ENCODE peak calls at places on chromosomes 11 and 22, in seven cellular contexts. Y is A549, Z is ovary, X is NB4, O is K562, P is right lobe of liver, V is stomach. I is an unnamed sample.

GRCh38 chr11:17036666-17037658 is 22.7 kb upstream of the PLEKHA7 start:
- DNase-seq in Y (peak), Z (no peak), X (peak), O (peak), P (no peak), V (peak), I (no peak)

GRCh38 chr11:62542750-62543567 is 3.6 kb downstream of the AHNAK start:
- DNase-seq in Y (peak), Z (peak), X (peak), O (peak), P (peak), V (peak), I (no peak)

GRCh38 chr22:27686534-27686933 is 115.0 kb downstream of the MN1 start:
- DNase-seq in Y (peak), Z (peak), X (no peak), O (peak), P (no peak), V (peak), I (no peak)

GRCh38 chr11:115656684-115657083 is 152.5 kb upstream of the CADM1 start:
- DNase-seq in Y (peak), Z (no peak), X (no peak), O (no peak), P (peak), V (no peak), I (no peak)

GRCh38 chr22:30423296-30423958 is 2.1 kb upstream of the MTFP1 start:
- DNase-seq in Y (peak), Z (no peak), X (peak), O (no peak), P (peak), V (no peak), I (no peak)

GRCh38 chr11:4086584-4087353 is 7.8 kb upstream of the RRM1 start:
- DNase-seq in Y (no peak), Z (no peak), X (no peak), O (no peak), P (no peak), V (no peak), I (no peak)

GRCh38 chr11:82315093-82315492 is 418.6 kb downstream of the FAM181B start:
- DNase-seq in Y (peak), Z (peak), X (peak), O (peak), P (no peak), V (no peak), I (no peak)

GRCh38 chr22:28034760-28035401 is 115.8 kb upstream of the PITPNB start:
- DNase-seq in Y (no peak), Z (peak), X (no peak), O (peak), P (no peak), V (peak), I (peak)

GRCh38 chr11:64339754-64340408 is at the start of gene CCDC88B:
- DNase-seq in Y (no peak), Z (no peak), X (peak), O (no peak), P (peak), V (peak), I (no peak)

GRCh38 chr22:27252282-27253049 is 549.1 kb downstream of the MN1 start:
- DNase-seq in Y (peak), Z (peak), X (peak), O (no peak), P (no peak), V (no peak), I (no peak)

GRCh38 chr11:64186205-64187165 is 514 bp downstream of the STIP1 start:
- DNase-seq in Y (no peak), Z (no peak), X (peak), O (peak), P (no peak), V (no peak), I (no peak)

GRCh38 chr11:93756748-93757147 is 15.3 kb downstream of the C11orf54 start:
- DNase-seq in Y (no peak), Z (no peak), X (no peak), O (no peak), P (no peak), V (no peak), I (no peak)

GRCh38 chr22:22820626-22821025 is 67.0 kb upstream of the IGLL5 start:
- DNase-seq in Y (no peak), Z (no peak), X (no peak), O (no peak), P (no peak), V (no peak), I (peak)

GRCh38 chr11:111366560-111367410 is 12.3 kb downstream of the POU2AF1 start:
- DNase-seq in Y (no peak), Z (no peak), X (no peak), O (no peak), P (no peak), V (no peak), I (peak)

GRCh38 chr11:107691003-107691402 is 20.9 kb downstream of the SLN start:
- DNase-seq in Y (no peak), Z (no peak), X (no peak), O (no peak), P (no peak), V (no peak), I (no peak)

GRCh38 chr22:48828688-48829087 is 999.0 kb downstream of the BRD1 start:
- DNase-seq in Y (no peak), Z (no peak), X (no peak), O (no peak), P (peak), V (no peak), I (no peak)

GRCh38 chr11:65781152-65781961 is 581 bp upstream of the AP5B1 start:
- DNase-seq in Y (no peak), Z (no peak), X (no peak), O (no peak), P (peak), V (no peak), I (no peak)

GRCh38 chr11:43579171-43579918 is 101.2 kb upstream of the HSD17B12 start:
- DNase-seq in Y (peak), Z (no peak), X (peak), O (peak), P (no peak), V (no peak), I (peak)

GRCh38 chr22:30116362-30117117 is 36.3 kb downstream of the HORMAD2 start:
- DNase-seq in Y (no peak), Z (no peak), X (peak), O (no peak), P (no peak), V (no peak), I (no peak)

GRCh38 chr11:44609028-44609782 is 43.7 kb downstream of the CD82 start:
- DNase-seq in Y (no peak), Z (no peak), X (peak), O (no peak), P (no peak), V (no peak), I (no peak)

GRCh38 chr11:115437902-115438575 is 66.2 kb downstream of the CADM1 start:
- DNase-seq in Y (no peak), Z (no peak), X (no peak), O (no peak), P (no peak), V (no peak), I (no peak)

GRCh38 chr11:36534276-36534675 is 24.2 kb upstream of the TRAF6 start:
- DNase-seq in Y (peak), Z (no peak), X (no peak), O (no peak), P (no peak), V (no peak), I (no peak)

GRCh38 chr11:69167916-69168691 is 12.4 kb downstream of the SMIM38 start:
- DNase-seq in Y (peak), Z (no peak), X (no peak), O (no peak), P (peak), V (no peak), I (no peak)

DNA sequence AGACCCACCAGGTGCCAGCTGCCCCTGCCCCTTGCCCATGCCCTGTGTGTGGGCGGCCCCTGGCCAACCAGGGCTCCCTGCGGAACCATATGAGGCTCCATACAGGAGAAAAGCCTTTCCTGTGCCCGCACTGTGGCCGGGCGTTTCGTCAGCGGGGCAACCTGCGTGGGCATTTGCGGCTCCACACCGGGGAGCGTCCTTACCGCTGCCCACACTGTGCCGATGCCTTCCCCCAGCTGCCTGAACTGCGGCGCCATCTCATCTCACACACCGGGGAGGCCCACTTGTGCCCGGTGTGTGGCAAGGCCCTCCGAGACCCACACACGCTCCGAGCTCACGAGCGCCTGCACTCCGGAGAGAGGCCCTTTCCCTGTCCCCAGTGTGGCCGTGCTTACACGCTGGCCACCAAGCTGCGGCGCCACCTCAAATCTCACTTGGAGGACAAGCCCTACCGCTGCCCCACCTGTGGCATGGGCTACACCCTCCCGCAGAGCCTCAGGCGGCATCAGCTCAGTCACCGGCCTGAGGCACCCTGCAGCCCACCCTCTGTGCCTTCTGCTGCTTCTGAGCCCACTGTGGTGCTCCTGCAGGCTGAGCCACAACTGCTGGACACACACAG is 4.3 kb downstream of the ZNF408 start:
- DNase-seq in Y (no peak), Z (no peak), X (no peak), O (no peak), P (no peak), V (no peak), I (no peak)
- TF ChIP-seq POLR2A in Y (no peak), Z (no peak), X (no peak), O (no peak), P (no peak), V (no peak), I (no peak)

GRCh38 chr22:20206709-20207215 is 55.9 kb upstream of the CCDC188 start:
- DNase-seq in Y (peak), Z (no peak), X (peak), O (peak), P (peak), V (peak), I (no peak)
- TF ChIP-seq POLR2A in Y (no peak), Z (no peak), X (no peak), O (no peak), P (no peak), V (no peak), I (no peak)

GRCh38 chr11:10294289-10294953 is 402 bp upstream of the SBF2 start:
- DNase-seq in Y (peak), Z (peak), X (peak), O (no peak), P (peak), V (no peak), I (peak)
- TF ChIP-seq POLR2A in Y (no peak), Z (no peak), X (peak), O (no peak), P (no peak), V (no peak), I (no peak)

GRCh38 chr11:130069684-130070108 is at the start of gene APLP2:
- DNase-seq in Y (peak), Z (peak), X (peak), O (peak), P (peak), V (peak), I (peak)
- TF ChIP-seq POLR2A in Y (peak), Z (peak), X (peak), O (peak), P (peak), V (no peak), I (peak)

DNA sequence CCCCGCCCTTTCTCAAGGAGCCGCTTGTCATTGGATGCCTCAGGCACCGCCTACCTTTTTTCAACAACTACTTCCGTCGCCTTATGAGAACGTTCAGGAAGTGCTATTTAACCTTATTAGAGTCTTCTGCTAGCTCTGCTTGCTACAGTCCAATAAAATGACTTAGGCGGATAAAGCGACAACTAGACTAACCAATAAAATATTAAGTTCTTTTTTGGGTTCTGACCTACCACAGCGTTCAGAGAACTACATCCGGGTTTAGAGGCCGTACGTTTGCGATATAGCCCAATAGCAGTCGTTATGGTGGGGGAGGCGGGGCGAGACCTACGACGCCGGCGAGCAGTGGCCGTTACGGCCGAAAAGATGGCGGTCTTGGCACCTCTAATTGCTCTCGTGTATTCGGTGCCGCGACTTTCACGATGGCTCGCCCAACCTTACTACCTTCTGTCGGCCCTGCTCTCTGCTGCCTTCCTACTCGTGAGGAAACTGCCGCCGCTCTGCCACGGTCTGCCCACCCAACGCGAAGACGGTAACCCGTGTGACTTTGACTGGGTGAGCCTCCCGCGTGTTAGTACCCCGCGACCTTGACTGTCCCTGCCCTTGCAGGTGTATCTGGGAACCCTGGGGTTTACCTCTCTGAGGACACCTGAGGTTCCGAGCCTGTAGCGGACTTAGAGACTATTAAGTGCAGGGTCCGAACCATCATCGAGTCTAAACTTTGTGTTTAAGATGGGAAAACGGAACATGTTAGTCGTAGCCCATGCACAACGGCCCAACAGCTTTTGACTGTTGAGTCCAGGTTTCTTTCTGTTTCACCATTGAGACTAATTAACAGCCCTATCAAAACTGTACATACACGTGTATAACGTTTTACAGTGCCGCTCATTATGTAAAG is at the start of gene TMX2:
- DNase-seq in Y (peak), Z (peak), X (peak), O (peak), P (peak), V (peak), I (peak)
- TF ChIP-seq POLR2A in Y (peak), Z (peak), X (peak), O (peak), P (peak), V (no peak), I (peak)

DNA sequence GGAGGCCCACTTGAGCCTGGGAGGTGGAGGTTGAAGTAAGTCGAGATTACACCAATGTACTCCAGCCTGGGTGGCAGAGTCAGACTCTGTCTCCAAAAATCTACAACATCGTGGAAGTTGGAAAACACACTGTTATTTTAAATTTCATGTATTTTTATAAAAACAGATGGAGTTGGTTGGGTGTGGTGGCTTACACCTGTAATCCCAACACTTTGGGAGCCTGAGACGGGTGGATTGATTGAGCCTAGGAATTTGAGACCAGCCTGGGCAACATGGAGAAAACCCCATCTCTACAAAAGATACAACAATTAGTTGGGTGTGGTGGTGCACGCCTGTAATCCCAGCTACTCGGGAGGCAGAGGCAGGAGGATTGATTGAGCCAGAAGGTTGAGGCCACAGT is 52.0 kb upstream of the CLTCL1 start:
- DNase-seq in Y (no peak), Z (no peak), X (no peak), O (no peak), P (no peak), V (no peak), I (no peak)
- TF ChIP-seq POLR2A in Y (no peak), Z (no peak), X (no peak), O (no peak), P (no peak), V (no peak), I (no peak)

I was measured in esophagus muscularis mucosa.